ENCODE peak calls at places on chromosomes 7 and 10, in seven cellular contexts. P is SK-N-SH, R is sigmoid colon, J is A549, G is ovary, U is stomach, N is tibial nerve. D is an unnamed sample.

GRCh38 chr7:20776942-20777341 is 9.7 kb downstream of the SP8 start:
- DNase-seq in J (no peak), U (no peak), N (no peak), R (no peak), G (no peak), P (no peak), D (no peak)

GRCh38 chr10:117007080-117007479 is 2.1 kb upstream of the SHTN1 start:
- DNase-seq in P (peak; percentile 19), N (no peak), R (no peak), G (no peak), J (peak; percentile 61), U (no peak), D (no peak)

GRCh38 chr10:219731-220472 is 84.6 kb downstream of the ZMYND11 start:
- DNase-seq in U (no peak), P (no peak), G (no peak), R (no peak), N (no peak), J (no peak), D (no peak)

GRCh38 chr7:70116867-70117266 is 518.6 kb downstream of the AUTS2 start:
- DNase-seq in J (no peak), P (no peak), G (no peak), R (no peak), U (no peak), N (no peak), D (no peak)

GRCh38 chr7:133851416-133851815 is 275.7 kb upstream of the LRGUK start:
- DNase-seq in N (no peak), J (no peak), G (no peak), R (no peak), P (no peak), U (no peak), D (no peak)

GRCh38 chr7:104984591-104985258 is 29.3 kb upstream of the KMT2E start:
- DNase-seq in R (no peak), P (no peak), J (no peak), G (no peak), U (no peak), N (peak; percentile 3), D (no peak)

GRCh38 chr7:88429382-88429781 is 122.7 kb upstream of the STEAP4 start:
- DNase-seq in P (no peak), N (no peak), U (no peak), R (no peak), J (peak; percentile 6), G (no peak), D (no peak)

GRCh38 chr7:156617215-156617614 is 23.4 kb upstream of the RNF32 start:
- DNase-seq in P (no peak), J (no peak), U (no peak), G (no peak), N (no peak), R (no peak), D (no peak)

GRCh38 chr10:34141032-34141431 is 674.1 kb downstream of the PARD3 start:
- DNase-seq in N (no peak), J (no peak), U (no peak), R (no peak), G (no peak), P (no peak), D (no peak)

GRCh38 chr10:34967411-34967880 is 122.7 kb downstream of the CUL2 start:
- DNase-seq in R (no peak), G (peak; percentile 84), J (no peak), U (peak; percentile 66), N (peak; percentile 28), P (no peak), D (peak; percentile 34)

GRCh38 chr7:84196007-84196551 is 1.5 kb upstream of the SEMA3A start:
- DNase-seq in N (no peak), U (no peak), J (peak; percentile 74), P (no peak), R (no peak), G (no peak), D (no peak)

GRCh38 chr10:22767859-22768258 is 53.5 kb upstream of the PIP4K2A start:
- DNase-seq in G (no peak), P (no peak), J (no peak), N (no peak), U (no peak), R (no peak), D (no peak)

GRCh38 chr7:71868797-71869196 is 543.3 kb downstream of the CALN1 start:
- DNase-seq in R (no peak), G (no peak), J (peak; percentile 4), N (no peak), P (no peak), U (no peak), D (no peak)

GRCh38 chr7:877312-878232 is 1.2 kb downstream of the GET4 start:
- DNase-seq in R (no peak), U (peak; percentile 56), P (peak; percentile 68), N (no peak), G (peak; percentile 70), J (no peak), D (peak; percentile 52)

GRCh38 chr7:75876126-75876881 is 2.5 kb upstream of the RHBDD2 start:
- DNase-seq in G (no peak), N (no peak), U (no peak), R (no peak), J (no peak), P (no peak), D (peak; percentile 60)

GRCh38 chr7:155469311-155470185 is 11.6 kb downstream of the EN2 start:
- DNase-seq in N (no peak), U (no peak), P (peak; percentile 25), J (no peak), R (peak; percentile 17), G (no peak), D (no peak)

DNA sequence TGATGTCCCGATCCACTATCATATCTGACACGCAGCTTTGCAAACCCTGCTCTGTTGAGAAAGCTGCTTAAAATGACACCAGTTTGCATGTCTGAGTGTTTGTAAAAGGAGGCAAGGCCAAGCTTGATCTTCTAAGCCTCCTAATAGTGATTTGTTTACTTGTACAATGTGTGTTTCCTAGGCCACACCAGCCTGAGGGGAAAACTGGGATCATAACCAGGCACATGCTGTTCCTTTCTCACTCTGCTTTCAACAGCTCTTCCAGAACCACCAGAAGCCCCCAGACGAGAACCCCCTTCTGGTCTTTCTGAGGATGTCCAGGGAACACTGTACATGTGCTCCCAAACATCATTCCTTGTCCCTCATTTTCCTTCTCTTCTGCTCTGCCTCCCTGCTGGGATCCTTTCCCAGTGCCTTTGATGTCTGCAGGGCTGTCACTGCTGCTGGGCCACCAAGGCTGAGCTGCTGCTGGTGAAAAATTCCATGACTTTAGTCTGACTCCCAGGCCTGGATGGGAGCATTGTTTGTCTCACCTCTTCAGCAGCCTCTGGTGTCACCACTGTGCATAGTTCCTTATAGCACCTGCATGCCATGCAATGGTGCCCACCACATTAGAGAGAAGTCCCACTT is 4.0 kb upstream of the LGI1 start:
- DNase-seq in P (no peak), N (no peak), J (no peak), R (no peak), G (no peak), U (no peak), D (no peak)
- TF ChIP-seq CTCF in P (no peak), N (no peak), J (no peak), R (no peak), G (no peak), U (no peak), D (no peak)

GRCh38 chr10:26697922-26698608 is 564 bp downstream of the PDSS1 start:
- DNase-seq in R (no peak), N (no peak), G (no peak), U (no peak), P (peak; percentile 44), J (no peak), D (no peak)

GRCh38 chr10:26696786-26697162 is 727 bp upstream of the PDSS1 start:
- DNase-seq in P (no peak), N (peak; percentile 70), R (no peak), J (no peak), G (no peak), U (no peak), D (no peak)

GRCh38 chr10:26699631-26700030 is 2.1 kb downstream of the PDSS1 start:
- DNase-seq in P (no peak), G (no peak), J (no peak), R (no peak), N (no peak), U (no peak), D (no peak)

GRCh38 chr10:26698909-26699308 is 1.4 kb downstream of the PDSS1 start:
- DNase-seq in N (no peak), U (no peak), P (no peak), G (no peak), R (no peak), J (no peak), D (no peak)

GRCh38 chr10:26697163-26697921 is at the start of gene PDSS1:
- DNase-seq in G (peak; percentile 57), R (peak; percentile 84), P (peak; percentile 93), J (peak; percentile 69), N (peak; percentile 38), U (peak; percentile 75), D (peak; percentile 94)
- TF ChIP-seq EP300 in G (no peak), R (no peak), P (no peak), J (no peak), N (peak; percentile 84), U (no peak), D (peak; percentile 20)

DNA sequence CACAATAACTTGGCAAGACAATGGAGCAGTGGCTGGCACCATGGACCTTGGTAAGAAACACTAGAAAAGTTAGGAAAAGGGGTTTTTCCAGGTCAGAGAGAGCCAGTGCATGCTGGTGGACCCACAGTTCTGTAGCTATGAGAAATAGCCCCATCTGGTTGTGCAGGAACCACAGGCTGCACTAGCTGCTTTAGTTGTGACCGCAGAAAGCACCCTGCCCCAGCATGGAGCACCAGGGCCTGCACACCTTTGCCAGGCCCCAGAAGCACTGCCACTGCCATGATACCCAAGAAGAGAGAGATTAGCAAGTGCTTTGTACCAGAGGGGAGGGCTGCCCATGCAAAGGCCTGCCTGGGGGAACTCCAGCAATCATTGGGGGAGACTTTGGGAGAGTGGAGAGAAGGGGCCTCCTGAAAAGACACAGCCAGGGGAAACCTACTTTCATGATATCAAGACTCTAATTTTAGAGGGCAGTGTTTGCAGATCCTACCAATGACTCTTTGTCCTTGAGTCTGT is 256.1 kb upstream of the C7orf33 start:
- DNase-seq in G (no peak), N (no peak), P (no peak), R (no peak), U (no peak), J (no peak), D (no peak)
- H3K4me3 ChIP-seq in G (no peak overlapping the region), N (no peak overlapping the region), P (no peak overlapping the region), R (no peak overlapping the region), U (no peak overlapping the region), J (no peak overlapping the region), D (no peak overlapping the region)

DNA sequence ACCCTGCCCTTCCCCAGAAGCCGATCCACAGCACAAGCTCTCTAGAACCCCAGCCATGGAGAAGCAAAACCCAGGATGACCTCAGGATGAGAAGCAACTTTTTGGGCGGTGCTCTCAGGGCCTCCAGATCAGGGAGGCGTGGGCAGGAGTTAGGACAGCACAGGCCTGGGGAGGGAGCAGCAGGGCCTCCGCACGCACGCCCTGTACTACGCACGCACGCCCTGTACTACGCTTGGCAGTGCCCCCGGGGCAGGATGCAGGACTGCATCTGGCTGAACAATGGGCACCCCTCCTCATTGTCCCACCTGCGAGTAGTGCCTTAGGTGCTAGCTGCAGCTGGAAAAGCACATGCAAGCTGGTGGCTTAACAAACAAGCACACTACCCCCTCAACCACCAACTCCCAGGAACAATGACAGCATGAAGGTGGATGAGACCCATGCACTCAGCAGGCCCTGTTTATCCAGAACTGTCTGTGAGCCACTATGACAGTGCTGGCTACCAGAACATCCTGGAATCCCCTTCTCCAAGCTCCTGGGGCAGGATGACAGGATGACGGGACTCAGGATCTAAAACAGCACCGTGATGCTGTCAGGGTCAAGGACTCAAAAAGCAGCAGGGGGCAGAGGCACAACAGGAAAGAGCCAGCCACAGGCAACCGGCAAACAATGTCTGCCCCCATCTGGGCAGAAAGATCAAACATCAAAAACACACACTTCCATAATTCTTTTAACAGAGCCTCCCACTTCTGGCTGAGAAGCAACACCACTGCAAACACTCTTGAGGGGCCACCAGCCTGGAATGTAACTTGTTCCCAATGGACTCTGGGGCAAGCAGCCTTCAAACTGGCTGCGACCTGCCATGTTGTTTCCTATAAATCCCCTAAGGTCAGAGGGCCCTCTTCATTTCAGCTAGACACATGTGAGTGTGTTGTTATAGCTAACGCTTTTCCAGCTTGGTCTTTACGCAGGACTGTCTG is 11.7 kb downstream of the PODXL start:
- DNase-seq in N (no peak), J (peak; percentile 66), G (no peak), U (no peak), R (peak; percentile 71), P (peak; percentile 84), D (no peak)
- TF ChIP-seq CTCF in N (peak; percentile 30), J (peak; percentile 46), G (no peak), U (no peak), R (no peak), P (peak; percentile 63), D (no peak)